ENCODE peak calls at places on chromosomes 16 and 17, in six cellular contexts. X is HTR-8/SVneo; F is stimulated activated CD4-positive, alpha-beta T cell treated with anti-CD3 and anti-CD28 coated beads, Interleukin-4, amount 100 ng/mL, for 1 hour; Z is PC-9; I is EL; S is effector CD4-positive, alpha-beta T cell. L is an unnamed sample.

GRCh38 chr17:10262451-10262850 is 64.0 kb upstream of the GAS7 start:
- DNase-seq in S (no peak), X (no peak), Z (no peak), F (no peak), I (no peak), L (no peak)

GRCh38 chr16:8675183-8676159 is 1.1 kb downstream of the ABAT start:
- DNase-seq in F (peak; percentile 49), S (peak; percentile 40), I (no peak), X (no peak), Z (no peak), L (peak; percentile 22)

GRCh38 chr16:85302848-85303353 is 190.6 kb upstream of the CIBAR2 start:
- DNase-seq in X (no peak), F (no peak), I (no peak), S (no peak), Z (no peak), L (no peak)

GRCh38 chr16:58510097-58510775 is 5.1 kb upstream of the SETD6 start:
- DNase-seq in Z (no peak), I (no peak), S (no peak), X (no peak), F (no peak), L (no peak)

GRCh38 chr17:17117923-17118322 is 75.7 kb downstream of the MPRIP start:
- DNase-seq in Z (no peak), I (no peak), F (no peak), S (no peak), X (no peak), L (no peak)

GRCh38 chr16:1494129-1494640 is 1.0 kb downstream of the TELO2 start:
- DNase-seq in F (no peak), I (peak; percentile 76), X (peak; percentile 45), S (no peak), Z (peak; percentile 47), L (no peak)

GRCh38 chr17:67492251-67492740 is 115.2 kb downstream of the PITPNC1 start:
- DNase-seq in F (no peak), I (no peak), Z (no peak), X (no peak), S (no peak), L (no peak)

GRCh38 chr16:27977966-27978365 is 85.5 kb downstream of the GSG1L start:
- DNase-seq in X (no peak), F (no peak), Z (no peak), S (no peak), I (no peak), L (no peak)

GRCh38 chr16:48123104-48123788 is 32.5 kb downstream of the ABCC12 start:
- DNase-seq in S (no peak), Z (peak; percentile 79), X (peak; percentile 87), I (peak; percentile 99), F (peak; percentile 52), L (no peak)

GRCh38 chr16:28526201-28527099 is 12.3 kb downstream of the NUPR1 start:
- DNase-seq in F (no peak), Z (no peak), S (no peak), X (no peak), I (no peak), L (no peak)

GRCh38 chr16:12573730-12574383 is 229.8 kb downstream of the CPPED1 start:
- DNase-seq in F (peak; percentile 76), X (peak; percentile 56), Z (peak; percentile 87), S (peak; percentile 16), I (peak; percentile 46), L (peak; percentile 14)